ENCODE peak calls at places on chromosomes 16 and 17, in four cellular contexts. One of them, this sample, is unnamed.

GRCh38 chr17:58786586-58787295 is 31.1 kb downstream of the PPM1E start:
- DNase-seq in Daoy: peak
- DNase-seq in T-helper 17 cell: no peak
- DNase-seq in SW480: peak
- DNase-seq in this sample: no peak

GRCh38 chr17:68097161-68097805 is 61.7 kb downstream of the KPNA2 start:
- DNase-seq in T-helper 17 cell: no peak
- DNase-seq in Daoy: no peak
- DNase-seq in SW480: no peak
- DNase-seq in this sample: no peak

GRCh38 chr16:8407351-8407750 is 183.0 kb downstream of the TMEM114 start:
- DNase-seq in Daoy: no peak
- DNase-seq in SW480: no peak
- DNase-seq in T-helper 17 cell: no peak
- DNase-seq in this sample: no peak

GRCh38 chr16:995087-995486 is 13.5 kb downstream of the SOX8 start:
- DNase-seq in Daoy: no peak
- DNase-seq in T-helper 17 cell: no peak
- DNase-seq in SW480: no peak
- DNase-seq in this sample: no peak

GRCh38 chr17:1111599-1112443 is 68.0 kb downstream of the ABR start:
- DNase-seq in SW480: no peak
- DNase-seq in Daoy: peak
- DNase-seq in T-helper 17 cell: no peak
- DNase-seq in this sample: no peak

GRCh38 chr17:11928436-11928835 is 68.8 kb downstream of the ZNF18 start:
- DNase-seq in T-helper 17 cell: no peak
- DNase-seq in Daoy: peak
- DNase-seq in SW480: no peak
- DNase-seq in this sample: no peak

GRCh38 chr17:17849863-17850373 is 13.1 kb upstream of the SREBF1 start:
- DNase-seq in T-helper 17 cell: peak
- DNase-seq in SW480: no peak
- DNase-seq in Daoy: peak
- DNase-seq in this sample: no peak

GRCh38 chr16:67632415-67633172 is 12.3 kb upstream of the CARMIL2 start:
- DNase-seq in SW480: no peak
- DNase-seq in Daoy: no peak
- DNase-seq in T-helper 17 cell: no peak
- DNase-seq in this sample: peak

GRCh38 chr17:64386412-64387144 is 4.1 kb downstream of the PECAM1 start:
- DNase-seq in Daoy: no peak
- DNase-seq in T-helper 17 cell: no peak
- DNase-seq in SW480: no peak
- DNase-seq in this sample: no peak

GRCh38 chr16:4159726-4160125 is 43.5 kb upstream of the ADCY9 start:
- DNase-seq in T-helper 17 cell: no peak
- DNase-seq in Daoy: no peak
- DNase-seq in SW480: no peak
- DNase-seq in this sample: no peak

GRCh38 chr17:50365165-50365564 is 7.8 kb downstream of the MRPL27 start:
- DNase-seq in SW480: no peak
- DNase-seq in Daoy: no peak
- DNase-seq in T-helper 17 cell: no peak
- DNase-seq in this sample: peak

GRCh38 chr16:74100405-74101316 is 196.0 kb upstream of the PSMD7 start:
- DNase-seq in T-helper 17 cell: no peak
- DNase-seq in Daoy: no peak
- DNase-seq in SW480: no peak
- DNase-seq in this sample: no peak

GRCh38 chr16:87678618-87679017 is 76.3 kb downstream of the JPH3 start:
- DNase-seq in SW480: peak
- DNase-seq in T-helper 17 cell: no peak
- DNase-seq in Daoy: no peak
- DNase-seq in this sample: no peak

GRCh38 chr16:85004587-85005205 is 6.6 kb downstream of the ZDHHC7 start:
- DNase-seq in SW480: no peak
- DNase-seq in Daoy: peak
- DNase-seq in T-helper 17 cell: no peak
- DNase-seq in this sample: no peak

GRCh38 chr16:85735225-85735722 is 15.6 kb downstream of the C16orf74 start:
- DNase-seq in Daoy: no peak
- DNase-seq in SW480: no peak
- DNase-seq in T-helper 17 cell: peak
- DNase-seq in this sample: no peak

GRCh38 chr17:82769041-82769440 is 17.2 kb downstream of the TBCD start:
- DNase-seq in Daoy: no peak
- DNase-seq in T-helper 17 cell: no peak
- DNase-seq in SW480: no peak
- DNase-seq in this sample: no peak

GRCh38 chr17:37483311-37484039 is 6.2 kb upstream of the DUSP14 start:
- DNase-seq in SW480: no peak
- DNase-seq in Daoy: no peak
- DNase-seq in T-helper 17 cell: no peak
- DNase-seq in this sample: peak

GRCh38 chr17:48307814-48308411 is 122.1 kb downstream of the SKAP1 start:
- DNase-seq in T-helper 17 cell: peak
- DNase-seq in Daoy: peak
- DNase-seq in SW480: peak
- DNase-seq in this sample: peak

GRCh38 chr17:39981207-39982068 is 831 bp downstream of the PSMD3 start:
- DNase-seq in SW480: no peak
- DNase-seq in Daoy: no peak
- DNase-seq in T-helper 17 cell: no peak
- DNase-seq in this sample: no peak

GRCh38 chr16:19118938-19119431 is 5.2 kb downstream of the ITPRIPL2 start:
- DNase-seq in SW480: peak
- DNase-seq in T-helper 17 cell: no peak
- DNase-seq in Daoy: peak
- DNase-seq in this sample: peak

GRCh38 chr16:19767497-19767896 is 49.4 kb downstream of the IQCK start:
- DNase-seq in Daoy: no peak
- DNase-seq in SW480: no peak
- DNase-seq in T-helper 17 cell: no peak
- DNase-seq in this sample: no peak

GRCh38 chr17:80063815-80064585 is 27.6 kb downstream of the CCDC40 start:
- DNase-seq in Daoy: peak
- DNase-seq in SW480: peak
- DNase-seq in T-helper 17 cell: no peak
- DNase-seq in this sample: peak

GRCh38 chr16:81645303-81645702 is 133.8 kb upstream of the PLCG2 start:
- DNase-seq in Daoy: peak
- DNase-seq in SW480: no peak
- DNase-seq in T-helper 17 cell: no peak
- DNase-seq in this sample: peak

GRCh38 chr17:81400154-81400938 is 5.1 kb downstream of the BAHCC1 start:
- DNase-seq in T-helper 17 cell: no peak
- DNase-seq in SW480: no peak
- DNase-seq in Daoy: peak
- DNase-seq in this sample: no peak

GRCh38 chr17:27523712-27524111 is 67.5 kb downstream of the KSR1 start:
- DNase-seq in SW480: peak
- DNase-seq in T-helper 17 cell: no peak
- DNase-seq in Daoy: no peak
- DNase-seq in this sample: no peak

GRCh38 chr17:4896332-4897197 is 2.8 kb upstream of the C17orf107 start:
- DNase-seq in T-helper 17 cell: no peak
- DNase-seq in SW480: no peak
- DNase-seq in Daoy: no peak
- DNase-seq in this sample: no peak

GRCh38 chr17:1351275-1351674 is 48.7 kb downstream of the YWHAE start:
- DNase-seq in SW480: no peak
- DNase-seq in T-helper 17 cell: no peak
- DNase-seq in Daoy: no peak
- DNase-seq in this sample: no peak

GRCh38 chr16:84349852-84350565 is 18.3 kb upstream of the ATP2C2 start:
- DNase-seq in T-helper 17 cell: no peak
- DNase-seq in SW480: no peak
- DNase-seq in Daoy: no peak
- DNase-seq in this sample: no peak

GRCh38 chr17:296906-297690 is 55.5 kb downstream of the RPH3AL start:
- DNase-seq in SW480: no peak
- DNase-seq in T-helper 17 cell: no peak
- DNase-seq in Daoy: no peak
- DNase-seq in this sample: peak

GRCh38 chr16:85384831-85385462 is 228.2 kb upstream of the GSE1 start:
- DNase-seq in SW480: peak
- DNase-seq in Daoy: no peak
- DNase-seq in T-helper 17 cell: no peak
- DNase-seq in this sample: peak

GRCh38 chr17:20315821-20316220 is 151.5 kb downstream of the LGALS9B start:
- DNase-seq in T-helper 17 cell: no peak
- DNase-seq in SW480: peak
- DNase-seq in Daoy: no peak
- DNase-seq in this sample: no peak

GRCh38 chr16:16991711-16992110 is 479.0 kb downstream of the XYLT1 start:
- DNase-seq in T-helper 17 cell: no peak
- DNase-seq in SW480: no peak
- DNase-seq in Daoy: no peak
- DNase-seq in this sample: no peak